ENCODE peak calls at places on chromosomes 1 and 21, in four cellular contexts. L, V, T and P are unnamed samples.

GRCh38 chr1:79792212-79792575 is 785.7 kb upstream of the ADGRL4 start:
- DNase-seq in V (no peak), T (no peak), L (no peak), P (no peak)

GRCh38 chr1:1250828-1251284 is 4.3 kb upstream of the C1QTNF12 start:
- DNase-seq in L (no peak), T (peak; percentile 78), V (no peak), P (no peak)

GRCh38 chr21:41428847-41429246 is 2.8 kb downstream of the MX1 start:
- DNase-seq in V (no peak), T (no peak), L (no peak), P (no peak)

GRCh38 chr1:186326009-186326408 is 49.0 kb downstream of the TPR start:
- DNase-seq in V (no peak), T (no peak), L (no peak), P (no peak)

GRCh38 chr1:234111458-234112142 is 207.1 kb downstream of the SLC35F3 start:
- DNase-seq in V (peak; percentile 57), T (no peak), L (peak; percentile 86), P (peak; percentile 88)

GRCh38 chr1:109796484-109797305 is 33.0 kb upstream of the EPS8L3 start:
- DNase-seq in V (no peak), T (no peak), L (no peak), P (no peak)

GRCh38 chr21:28793043-28793442 is 199.6 kb downstream of the LTN1 start:
- DNase-seq in T (no peak), V (no peak), L (peak; percentile 1), P (peak; percentile 11)

GRCh38 chr1:55369474-55369873 is 154.3 kb upstream of the USP24 start:
- DNase-seq in L (no peak), T (no peak), V (no peak), P (no peak)

GRCh38 chr1:8607906-8608305 is 209.5 kb downstream of the RERE start:
- DNase-seq in L (no peak), T (no peak), V (no peak), P (no peak)

GRCh38 chr1:44537538-44537937 is 132.5 kb downstream of the RNF220 start:
- DNase-seq in T (no peak), L (no peak), V (no peak), P (no peak)

GRCh38 chr1:195763907-195764183 is 844.4 kb downstream of the KCNT2 start:
- DNase-seq in L (no peak), V (no peak), T (no peak), P (no peak)

GRCh38 chr1:71561729-71562128 is 480.9 kb upstream of the ZRANB2 start:
- DNase-seq in T (no peak), L (no peak), V (no peak), P (no peak)

GRCh38 chr1:201002510-201002909 is 21.0 kb downstream of the KIF21B start:
- DNase-seq in L (no peak), T (no peak), V (no peak), P (no peak)

GRCh38 chr1:171817511-171818265 is 23.6 kb upstream of the DNM3 start:
- DNase-seq in V (no peak), T (no peak), L (peak; percentile 82), P (peak; percentile 73)

GRCh38 chr1:31101147-31101502 is 35.6 kb upstream of the PUM1 start:
- DNase-seq in V (no peak), L (no peak), T (no peak), P (no peak)

GRCh38 chr21:17438642-17439041 is 74.2 kb upstream of the CXADR start:
- DNase-seq in L (no peak), V (peak; percentile 27), T (no peak), P (peak; percentile 60)

GRCh38 chr1:207990455-207990854 is 79.5 kb upstream of the CD34 start:
- DNase-seq in L (no peak), T (no peak), V (no peak), P (no peak)

GRCh38 chr1:160643138-160643537 is 3.7 kb downstream of the SLAMF1 start:
- DNase-seq in T (no peak), L (no peak), V (no peak), P (no peak)

GRCh38 chr1:228180271-228180987 is 14.8 kb downstream of the IBA57 start:
- DNase-seq in V (no peak), L (peak; percentile 43), T (no peak), P (no peak)

GRCh38 chr21:25983745-25984144 is 186.8 kb downstream of the APP start:
- DNase-seq in T (no peak), V (no peak), L (no peak), P (no peak)

GRCh38 chr1:77655431-77655974 is 27.0 kb downstream of the ZZZ3 start:
- DNase-seq in L (peak; percentile 7), T (no peak), V (no peak), P (no peak)

GRCh38 chr1:201528631-201529260 is 10.2 kb upstream of the NAV1 start:
- DNase-seq in L (peak; percentile 66), V (no peak), T (no peak), P (no peak)

GRCh38 chr1:1943834-1944570 is 24.9 kb upstream of the TMEM52 start:
- DNase-seq in L (peak; percentile 64), V (no peak), T (peak; percentile 48), P (no peak)

GRCh38 chr1:56287736-56288135 is 291.6 kb downstream of the PLPP3 start:
- DNase-seq in T (no peak), L (no peak), V (no peak), P (no peak)

GRCh38 chr1:235923466-235924008 is 56.8 kb upstream of the LYST start:
- DNase-seq in T (peak; percentile 14), V (no peak), L (no peak), P (no peak)

GRCh38 chr1:200452850-200453543 is 43.2 kb upstream of the ZNF281 start:
- DNase-seq in V (no peak), L (no peak), T (no peak), P (peak; percentile 18)

GRCh38 chr1:23341829-23342697 is 2.0 kb downstream of the HNRNPR start:
- DNase-seq in T (no peak), V (no peak), L (no peak), P (no peak)

GRCh38 chr1:221992427-221992826 is 250.5 kb upstream of the DUSP10 start:
- DNase-seq in L (no peak), T (no peak), V (no peak), P (no peak)

GRCh38 chr1:221998186-221998612 is 256.3 kb upstream of the DUSP10 start:
- DNase-seq in T (no peak), L (no peak), V (no peak), P (no peak)

GRCh38 chr1:221993444-221993948 is 251.6 kb upstream of the DUSP10 start:
- DNase-seq in L (no peak), V (no peak), T (no peak), P (no peak)

GRCh38 chr1:221994274-221994698 is 252.4 kb upstream of the DUSP10 start:
- DNase-seq in T (no peak), L (no peak), V (no peak), P (no peak)

GRCh38 chr1:221994939-221995338 is 253.1 kb upstream of the DUSP10 start:
- DNase-seq in T (no peak), V (no peak), L (no peak), P (no peak)
- H3K4me3 ChIP-seq in T (no peak overlapping the region), V (no peak overlapping the region), L (no peak overlapping the region), P (no peak overlapping the region)

GRCh38 chr1:246008256-246008901 is 498.7 kb downstream of the SMYD3 start:
- DNase-seq in L (no peak), T (no peak), V (no peak), P (no peak)
- H3K4me3 ChIP-seq in L (no peak overlapping the region), T (no peak overlapping the region), V (no peak overlapping the region), P (no peak overlapping the region)

GRCh38 chr1:4805987-4806386 is 151.6 kb downstream of the AJAP1 start:
- DNase-seq in V (no peak), T (no peak), L (no peak), P (no peak)
- H3K4me3 ChIP-seq in V (no peak overlapping the region), T (no peak overlapping the region), L (no peak overlapping the region), P (no peak overlapping the region)

GRCh38 chr1:25586181-25586588 is 30.4 kb upstream of the MAN1C1 start:
- DNase-seq in T (no peak), L (no peak), V (no peak), P (peak; percentile 65)
- H3K4me3 ChIP-seq in T (no peak overlapping the region), L (no peak overlapping the region), V (no peak overlapping the region), P (peak overlapping the region; percentile 27)

GRCh38 chr1:110918016-110918415 is 45.1 kb downstream of the CD53 start:
- DNase-seq in L (no peak), T (no peak), V (no peak), P (no peak)

GRCh38 chr1:110916669-110917306 is 43.8 kb downstream of the CD53 start:
- DNase-seq in V (no peak), T (no peak), L (peak; percentile 74), P (no peak)

GRCh38 chr1:110914676-110915075 is 41.7 kb downstream of the CD53 start:
- DNase-seq in T (no peak), L (no peak), V (no peak), P (no peak)

GRCh38 chr1:110915804-110916203 is 42.9 kb downstream of the CD53 start:
- DNase-seq in L (no peak), T (no peak), V (no peak), P (no peak)

DNA sequence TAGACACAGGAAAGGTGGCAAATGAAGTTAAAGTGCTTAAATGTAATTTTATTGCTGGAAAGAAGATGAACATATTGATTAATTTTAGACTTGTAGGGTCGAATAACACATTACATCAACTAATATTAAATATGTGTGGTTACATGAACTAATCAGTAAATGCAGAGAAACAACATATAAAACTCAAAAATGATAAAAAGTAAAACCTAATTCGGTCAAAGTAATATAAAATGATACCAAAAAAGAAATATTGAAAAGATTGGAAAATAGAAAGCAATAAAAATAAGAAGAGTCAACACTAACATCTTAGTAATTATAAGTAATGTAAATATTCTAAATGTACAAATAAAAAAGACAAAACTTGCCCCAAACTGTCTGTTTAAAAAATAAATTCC is 43.3 kb downstream of the CD53 start:
- DNase-seq in V (no peak), L (no peak), T (no peak), P (no peak)
- H3K4me3 ChIP-seq in V (no peak overlapping the region), L (peak overlapping the region; percentile 26), T (no peak overlapping the region), P (no peak overlapping the region)

GRCh38 chr1:101310484-101310883 is 73.7 kb downstream of the S1PR1 start:
- DNase-seq in L (no peak), V (no peak), T (peak; percentile 60), P (no peak)

GRCh38 chr1:101312192-101312591 is 75.4 kb downstream of the S1PR1 start:
- DNase-seq in V (no peak), T (no peak), L (no peak), P (no peak)

GRCh38 chr1:101309334-101310221 is 72.8 kb downstream of the S1PR1 start:
- DNase-seq in T (peak; percentile 91), V (no peak), L (peak; percentile 12), P (peak; percentile 46)

GRCh38 chr1:101308935-101309333 is 72.1 kb downstream of the S1PR1 start:
- DNase-seq in T (no peak), L (no peak), V (no peak), P (no peak)

DNA sequence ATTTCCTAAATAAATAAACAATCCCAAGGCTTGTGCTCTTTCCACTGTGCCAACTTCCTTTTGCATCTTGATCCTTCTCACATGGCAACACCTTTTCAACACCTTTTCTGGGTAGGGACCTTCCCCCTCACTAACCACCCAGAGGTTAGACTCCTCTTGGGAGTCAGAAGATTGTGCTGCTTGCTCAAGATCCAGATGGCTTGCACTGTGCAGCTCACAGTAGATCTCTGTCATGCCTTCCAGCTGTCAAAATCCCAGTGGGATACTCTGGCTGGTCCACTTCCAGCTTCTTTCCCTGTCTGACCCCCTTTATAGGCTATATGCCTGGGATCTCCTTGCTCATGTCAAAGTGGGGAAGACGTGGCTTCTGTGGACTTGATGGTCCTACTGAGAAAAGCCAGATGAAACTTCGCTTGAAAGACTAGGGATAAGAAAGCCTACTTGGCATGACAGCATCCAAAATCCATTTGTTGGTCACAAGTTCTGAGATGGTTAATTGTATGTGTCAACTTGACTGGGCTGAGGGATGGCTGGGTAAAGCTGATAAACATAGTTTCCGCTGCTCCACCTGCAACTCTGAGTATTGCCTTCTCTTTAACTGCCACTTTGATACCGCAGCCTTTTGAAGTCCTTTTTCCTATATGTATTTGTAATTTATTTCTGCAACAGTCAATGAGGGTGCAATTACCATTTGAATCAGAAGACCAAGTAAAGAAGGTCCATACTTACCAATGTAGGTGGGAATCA is 74.5 kb downstream of the S1PR1 start:
- DNase-seq in V (no peak), L (no peak), T (peak; percentile 38), P (no peak)
- H3K4me3 ChIP-seq in V (no peak overlapping the region), L (no peak overlapping the region), T (peak overlapping the region; percentile 40), P (no peak overlapping the region)